ENCODE peak calls at places on chromosomes 1 and 21, in eight cellular contexts. Z is stomach, O is HCT116, N is prostate gland, W is esophagus muscularis mucosa, A is Panc1, E is GM23338, V is K562. Y is an unnamed sample. For H3K36me3, the result is how much of the 10 kb centered on the place peaks cover.

GRCh38 chr1:63601061-63601460 is 7.8 kb downstream of the PGM1 start:
- DNase-seq in Z (no peak), O (no peak), N (no peak), W (no peak), A (no peak), E (no peak), V (no peak), Y (no peak)

GRCh38 chr21:36699026-36699545 is at the start of gene SIM2:
- DNase-seq in Z (peak), O (peak), N (peak), W (no peak), A (no peak), E (peak), V (peak), Y (no peak)

GRCh38 chr1:214499732-214500131 is 51.7 kb downstream of the PTPN14 start:
- DNase-seq in Z (no peak), O (no peak), N (no peak), W (no peak), A (no peak), E (no peak), V (no peak), Y (no peak)

GRCh38 chr1:65069186-65069585 is 78.8 kb upstream of the AK4 start:
- DNase-seq in Z (no peak), O (no peak), N (no peak), W (no peak), A (no peak), E (no peak), V (no peak), Y (no peak)

GRCh38 chr1:102434421-102434820 is 437.7 kb upstream of the OLFM3 start:
- DNase-seq in Z (no peak), O (peak), N (no peak), W (no peak), A (peak), E (peak), V (no peak), Y (no peak)

GRCh38 chr1:210535796-210536195 is 207.1 kb downstream of the HHAT start:
- DNase-seq in Z (no peak), O (no peak), N (no peak), W (no peak), A (no peak), E (peak), V (no peak), Y (no peak)

GRCh38 chr1:19485362-19486187 is at the start of gene CAPZB:
- DNase-seq in Z (peak), O (peak), N (peak), W (peak), A (no peak), E (peak), V (peak), Y (peak)

GRCh38 chr1:159900086-159900680 is at the start of gene CFAP45:
- DNase-seq in Z (peak), O (peak), N (peak), W (peak), A (no peak), E (peak), V (peak), Y (peak)

GRCh38 chr21:29738730-29739129 is 201.1 kb downstream of the GRIK1 start:
- DNase-seq in Z (no peak), O (no peak), N (no peak), W (no peak), A (no peak), E (no peak), V (no peak), Y (no peak)

GRCh38 chr1:76239470-76239918 is 164.9 kb downstream of the ST6GALNAC3 start:
- DNase-seq in Z (no peak), O (no peak), N (no peak), W (no peak), A (no peak), E (peak), V (no peak), Y (no peak)

GRCh38 chr1:11682799-11683198 is 1.9 kb upstream of the MAD2L2 start:
- DNase-seq in Z (no peak), O (no peak), N (no peak), W (no peak), A (no peak), E (peak), V (no peak), Y (no peak)

GRCh38 chr1:199546323-199546722 is 481.2 kb upstream of the NR5A2 start:
- DNase-seq in Z (no peak), O (no peak), N (no peak), W (no peak), A (no peak), E (no peak), V (no peak), Y (no peak)

GRCh38 chr1:5729636-5730145 is 262.5 kb downstream of the NPHP4 start:
- DNase-seq in Z (no peak), O (no peak), N (no peak), W (no peak), A (no peak), E (no peak), V (no peak), Y (no peak)

GRCh38 chr1:22875240-22875639 is 97.4 kb downstream of the LACTBL1 start:
- DNase-seq in Z (no peak), O (no peak), N (no peak), W (no peak), A (no peak), E (no peak), V (no peak), Y (no peak)

GRCh38 chr1:66767590-66767989 is 15.3 kb downstream of the DYNLT5 start:
- DNase-seq in Z (no peak), O (no peak), N (no peak), W (no peak), A (no peak), E (no peak), V (no peak), Y (no peak)

GRCh38 chr1:169288011-169288414 is 79.6 kb downstream of the NME7 start:
- DNase-seq in Z (no peak), O (peak), N (no peak), W (no peak), A (no peak), E (peak), V (no peak), Y (no peak)

GRCh38 chr1:10178602-10179407 is 31.6 kb upstream of the KIF1B start:
- DNase-seq in Z (no peak), O (no peak), N (no peak), W (no peak), A (no peak), E (peak), V (no peak), Y (no peak)

GRCh38 chr1:162840256-162840839 is 20.6 kb downstream of the CCDC190 start:
- DNase-seq in Z (no peak), O (no peak), N (no peak), W (no peak), A (no peak), E (peak), V (no peak), Y (no peak)

GRCh38 chr1:9080704-9081291 is 11.4 kb upstream of the SLC2A5 start:
- DNase-seq in Z (no peak), O (peak), N (no peak), W (no peak), A (no peak), E (no peak), V (no peak), Y (no peak)

GRCh38 chr1:185526318-185527307 is 207.6 kb upstream of the HMCN1 start:
- DNase-seq in Z (no peak), O (no peak), N (no peak), W (no peak), A (no peak), E (no peak), V (no peak), Y (no peak)

GRCh38 chr1:45478129-45478802 is 12.7 kb downstream of the TESK2 start:
- DNase-seq in Z (no peak), O (no peak), N (no peak), W (no peak), A (no peak), E (no peak), V (no peak), Y (no peak)

GRCh38 chr1:29399465-29399864 is 163.1 kb downstream of the PTPRU start:
- DNase-seq in Z (no peak), O (no peak), N (no peak), W (no peak), A (no peak), E (no peak), V (no peak), Y (no peak)

DNA sequence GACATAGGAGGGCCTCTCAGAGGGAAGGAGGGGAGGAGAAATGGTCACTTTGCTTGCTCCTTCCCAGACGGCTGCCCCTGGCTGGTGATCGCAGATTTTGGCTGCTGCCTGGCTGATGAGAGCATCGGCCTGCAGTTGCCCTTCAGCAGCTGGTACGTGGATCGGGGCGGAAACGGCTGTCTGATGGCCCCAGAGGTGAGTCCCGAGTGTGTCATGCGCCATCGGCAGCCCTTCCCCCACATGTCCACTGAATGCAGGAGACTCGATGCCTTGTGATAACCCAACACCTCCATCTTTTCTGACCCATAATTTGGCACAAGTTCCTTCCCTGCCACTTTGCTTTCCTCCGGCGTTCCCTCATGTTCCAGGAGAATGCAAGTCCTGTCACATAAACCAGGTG is 12.7 kb downstream of the DDOST start:
- DNase-seq in Z (no peak), O (no peak), N (no peak), W (no peak), A (no peak), E (no peak), V (no peak), Y (no peak)
- TF ChIP-seq POLR2AphosphoS5 in Z (no peak), O (no peak), N (no peak), W (no peak), A (no peak), E (no peak), V (no peak), Y (no peak)

GRCh38 chr1:213111502-213111901 is 60.5 kb downstream of the RPS6KC1 start:
- DNase-seq in Z (no peak), O (no peak), N (no peak), W (no peak), A (no peak), E (no peak), V (no peak), Y (no peak)
- H3K36me3 ChIP-seq in Z (under half), O (under half), N (under half), W (under half), A (under half), E (under half), V (under half), Y (under half)

GRCh38 chr21:43364261-43364510 is 62.7 kb downstream of the SIK1 start:
- DNase-seq in Z (no peak), O (no peak), N (no peak), W (no peak), A (no peak), E (no peak), V (no peak), Y (no peak)

GRCh38 chr21:43365611-43366426 is 61.1 kb downstream of the SIK1 start:
- DNase-seq in Z (no peak), O (no peak), N (no peak), W (no peak), A (no peak), E (no peak), V (no peak), Y (no peak)

GRCh38 chr21:43366656-43367055 is 60.3 kb downstream of the SIK1 start:
- DNase-seq in Z (no peak), O (no peak), N (no peak), W (no peak), A (no peak), E (no peak), V (no peak), Y (no peak)

GRCh38 chr21:43363506-43364260 is 63.2 kb downstream of the SIK1 start:
- DNase-seq in Z (no peak), O (no peak), N (no peak), W (no peak), A (no peak), E (no peak), V (no peak), Y (no peak)

DNA sequence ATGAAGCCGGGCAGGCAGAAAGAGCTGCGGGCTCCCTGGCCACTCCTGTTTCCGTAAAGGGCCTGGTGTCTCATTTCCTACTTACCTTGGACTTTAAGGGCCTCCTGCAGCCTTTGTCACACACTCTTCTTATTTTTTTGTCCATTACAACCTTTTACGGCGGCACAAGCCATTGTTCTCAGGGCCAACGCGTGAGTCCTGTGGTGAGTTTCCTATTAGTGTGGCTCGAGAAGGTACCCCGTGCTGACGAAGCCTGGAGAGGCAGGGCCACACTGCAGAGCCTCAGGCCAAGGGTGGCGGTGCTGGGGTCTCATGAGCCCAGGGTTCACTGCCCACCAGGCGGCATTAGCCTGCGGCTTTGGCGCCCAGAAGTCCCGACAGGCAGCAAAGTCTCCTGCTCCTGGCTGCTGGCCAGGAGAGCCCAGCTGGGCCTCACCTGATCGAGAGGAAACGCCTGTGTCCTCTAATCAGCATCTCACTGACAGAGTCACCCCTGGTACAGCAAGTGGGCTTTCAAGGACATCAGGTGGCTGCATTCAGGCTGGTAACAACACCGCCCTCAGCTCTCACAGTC is 62.0 kb downstream of the SIK1 start:
- DNase-seq in Z (peak), O (no peak), N (no peak), W (no peak), A (no peak), E (no peak), V (no peak), Y (no peak)
- H3K27ac ChIP-seq in Z (no peak), O (no peak), N (no peak), W (no peak), A (no peak), E (no peak), V (no peak), Y (no peak)

DNA sequence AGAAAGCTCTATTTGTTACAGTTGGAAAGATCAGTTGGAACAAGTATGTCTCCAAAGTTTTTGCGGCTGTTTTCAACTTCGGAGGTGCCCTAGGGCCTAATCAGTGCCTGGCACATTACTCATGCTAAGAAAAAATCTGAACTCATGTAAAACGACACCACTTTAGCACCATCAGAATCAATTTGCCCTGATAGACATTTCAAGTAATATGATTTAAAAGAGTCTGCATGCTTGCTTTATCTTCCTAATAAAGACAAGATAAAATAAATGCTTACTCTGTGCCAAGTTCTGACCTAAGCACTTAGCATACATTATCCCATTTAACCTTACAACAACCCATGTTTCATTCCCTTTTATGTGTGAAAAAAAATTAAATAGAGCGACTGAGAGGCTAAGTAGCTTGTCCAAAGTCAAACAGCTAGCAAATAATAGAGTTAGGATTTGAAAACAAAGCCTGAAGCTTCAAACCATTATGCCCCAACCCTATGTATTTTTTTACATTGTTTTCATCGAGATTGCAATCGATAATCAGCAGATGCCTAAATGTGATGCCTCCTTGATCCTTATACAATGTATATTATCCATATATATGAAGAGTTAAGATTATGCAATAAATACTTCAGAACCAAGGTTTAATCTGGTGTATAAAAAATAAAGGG is 91.3 kb downstream of the DENND1B start:
- DNase-seq in Z (no peak), O (no peak), N (no peak), W (no peak), A (no peak), E (no peak), V (no peak), Y (no peak)
- TF ChIP-seq POLR2AphosphoS5 in Z (no peak), O (no peak), N (no peak), W (no peak), A (no peak), E (no peak), V (no peak), Y (no peak)

GRCh38 chr1:1487701-1488100 is 16.1 kb downstream of the ATAD3B start:
- DNase-seq in Z (no peak), O (no peak), N (no peak), W (no peak), A (no peak), E (no peak), V (no peak), Y (no peak)
- H3K36me3 ChIP-seq in Z (half or more), O (under half), N (under half), W (half or more), A (under half), E (under half), V (half or more), Y (half or more)

DNA sequence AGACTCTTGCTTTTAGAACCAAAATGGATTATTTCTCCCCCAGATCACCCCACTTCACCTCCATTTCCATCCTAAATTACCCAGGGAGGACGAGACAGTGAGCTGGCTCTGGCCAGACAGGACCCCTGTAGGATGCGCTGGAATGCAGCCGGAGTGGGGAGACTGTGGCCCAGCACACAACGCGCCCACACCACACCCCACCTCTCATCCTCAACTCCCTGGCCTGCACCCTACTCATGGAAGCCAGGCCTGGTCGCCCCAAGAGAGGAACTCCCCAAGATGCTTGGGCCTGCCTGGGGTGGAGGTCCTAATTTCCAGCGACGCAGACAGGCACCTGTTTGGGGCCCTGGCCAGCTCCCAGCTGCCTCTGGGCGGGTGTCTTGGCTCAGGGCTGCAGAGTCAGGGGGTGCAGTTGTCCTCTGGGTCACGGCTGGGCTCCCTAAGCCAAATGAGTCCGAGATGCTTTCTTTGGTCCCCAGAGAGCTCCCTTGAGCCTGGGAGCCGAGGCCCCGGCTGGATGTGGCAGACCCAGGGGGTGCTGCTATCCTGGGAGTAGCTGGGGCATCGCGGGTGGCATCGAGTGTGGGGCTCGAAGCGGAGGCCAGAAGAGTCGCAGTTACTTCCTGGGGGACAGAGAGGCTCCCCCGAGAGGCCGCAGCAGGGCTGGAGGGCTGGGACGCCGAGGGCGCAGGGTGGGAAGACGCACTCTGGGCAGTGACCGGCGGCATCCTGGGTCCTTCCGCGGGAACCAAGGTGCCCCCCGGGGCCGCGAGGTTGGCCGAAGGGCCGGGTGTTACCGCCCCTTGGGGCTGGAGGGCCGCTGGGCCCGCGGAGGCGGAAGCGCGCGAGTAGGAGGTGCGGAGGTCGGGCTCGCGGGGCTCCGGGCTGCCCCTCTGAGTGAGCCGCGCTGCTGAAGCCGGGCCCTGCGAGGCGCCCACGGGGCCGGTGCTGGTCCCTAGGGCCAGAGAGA is 10.4 kb downstream of the CLEC20A start:
- DNase-seq in Z (no peak), O (no peak), N (no peak), W (no peak), A (no peak), E (peak), V (no peak), Y (no peak)
- H3K27ac ChIP-seq in Z (no peak), O (no peak), N (no peak), W (no peak), A (no peak), E (no peak), V (no peak), Y (no peak)

Y was measured in suprapubic skin.